ENCODE peak calls at places on chromosome 10, in eight cellular contexts. O is activated effector memory CD4-positive, alpha-beta T cell treated with anti-CD3 and anti-CD28 coated beads, Interleukin-2, amount 50 U/mL, for 16 hours; Z is NCI-H748 treated with DMSO at 0.1 percent for 48 hours; B is K562; V is erythroblast; T is GOT3; A is anterior cingulate cortex; C is GF-D8. D is an unnamed sample.

GRCh38 chr10:21315321-21316220 is 209.9 kb downstream of the SKIDA1 start:
- DNase-seq in O (no peak), Z (no peak), B (no peak), V (no peak), T (no peak), A (no peak), C (no peak), D (no peak)

GRCh38 chr10:31620236-31621151 is 301.5 kb downstream of the ZEB1 start:
- DNase-seq in O (no peak), Z (no peak), B (peak; percentile 42), V (no peak), T (peak; percentile 43), A (no peak), C (no peak), D (no peak)

GRCh38 chr10:80530816-80531215 is 6.9 kb upstream of the SH2D4B start:
- DNase-seq in O (no peak), Z (no peak), B (no peak), V (no peak), T (no peak), A (no peak), C (no peak), D (no peak)

GRCh38 chr10:101602767-101603398 is 14.8 kb downstream of the DPCD start:
- DNase-seq in O (peak; percentile 86), Z (peak; percentile 36), B (peak; percentile 74), V (peak; percentile 93), T (peak; percentile 4), A (peak; percentile 67), C (peak; percentile 45), D (peak; percentile 72)

GRCh38 chr10:3773465-3774017 is 11.5 kb downstream of the KLF6 start:
- DNase-seq in O (no peak), Z (no peak), B (no peak), V (no peak), T (no peak), A (no peak), C (no peak), D (no peak)

GRCh38 chr10:128036746-128037542 is 89.3 kb downstream of the MKI67 start:
- DNase-seq in O (no peak), Z (no peak), B (no peak), V (no peak), T (no peak), A (no peak), C (no peak), D (no peak)

GRCh38 chr10:72315611-72316385 is 38.9 kb downstream of the DNAJB12 start:
- DNase-seq in O (no peak), Z (no peak), B (no peak), V (peak; percentile 64), T (no peak), A (no peak), C (peak; percentile 63), D (no peak)

GRCh38 chr10:4561301-4561700 is 264.7 kb upstream of the AKR1E2 start:
- DNase-seq in O (no peak), Z (no peak), B (no peak), V (no peak), T (no peak), A (no peak), C (no peak), D (no peak)

GRCh38 chr10:102468683-102469082 is 17.3 kb upstream of the C10orf95 start:
- DNase-seq in O (no peak), Z (no peak), B (no peak), V (no peak), T (no peak), A (no peak), C (no peak), D (no peak)

GRCh38 chr10:92112462-92112861 is 178.4 kb downstream of the CPEB3 start:
- DNase-seq in O (no peak), Z (no peak), B (no peak), V (no peak), T (no peak), A (no peak), C (no peak), D (no peak)

GRCh38 chr10:105837951-105838350 is 1196.9 kb downstream of the SORCS3 start:
- DNase-seq in O (no peak), Z (no peak), B (no peak), V (no peak), T (no peak), A (no peak), C (no peak), D (no peak)

GRCh38 chr10:82943142-82943541 is 1068.1 kb downstream of the NRG3 start:
- DNase-seq in O (no peak), Z (no peak), B (no peak), V (no peak), T (no peak), A (no peak), C (no peak), D (no peak)

D was measured in ascending aorta.